ENCODE peak calls at places on chromosomes 13 and 19, in six cellular contexts. One of them, this sample, is unnamed.

GRCh38 chr13:74132768-74133656 is 1.2 kb downstream of the KLF12 start:
- DNase-seq in fibroblast of the aortic adventitia: no peak
- DNase-seq in foreskin fibroblast: peak
- DNase-seq in thyroid gland: peak
- DNase-seq in transverse colon: peak
- DNase-seq in neural progenitor cell: peak
- DNase-seq in this sample: peak

GRCh38 chr19:4636151-4636717 is 3.1 kb upstream of the TNFAIP8L1 start:
- DNase-seq in neural progenitor cell: peak
- DNase-seq in transverse colon: peak
- DNase-seq in fibroblast of the aortic adventitia: peak
- DNase-seq in thyroid gland: peak
- DNase-seq in foreskin fibroblast: peak
- DNase-seq in this sample: peak

GRCh38 chr13:75812751-75813181 is 176.6 kb downstream of the LMO7 start:
- DNase-seq in foreskin fibroblast: no peak
- DNase-seq in neural progenitor cell: no peak
- DNase-seq in transverse colon: no peak
- DNase-seq in thyroid gland: no peak
- DNase-seq in fibroblast of the aortic adventitia: peak
- DNase-seq in this sample: no peak

GRCh38 chr19:46977548-46977947 is 42.1 kb upstream of the NPAS1 start:
- DNase-seq in foreskin fibroblast: peak
- DNase-seq in transverse colon: no peak
- DNase-seq in fibroblast of the aortic adventitia: no peak
- DNase-seq in thyroid gland: no peak
- DNase-seq in neural progenitor cell: no peak
- DNase-seq in this sample: peak

GRCh38 chr19:5950744-5951143 is 27.2 kb downstream of the RANBP3 start:
- DNase-seq in fibroblast of the aortic adventitia: no peak
- DNase-seq in foreskin fibroblast: no peak
- DNase-seq in thyroid gland: no peak
- DNase-seq in neural progenitor cell: peak
- DNase-seq in transverse colon: no peak
- DNase-seq in this sample: no peak

GRCh38 chr13:110882972-110883371 is 31.9 kb downstream of the ANKRD10 start:
- DNase-seq in neural progenitor cell: no peak
- DNase-seq in transverse colon: no peak
- DNase-seq in thyroid gland: no peak
- DNase-seq in foreskin fibroblast: peak
- DNase-seq in fibroblast of the aortic adventitia: no peak
- DNase-seq in this sample: peak

GRCh38 chr19:3984584-3984907 is 717 bp downstream of the EEF2 start:
- DNase-seq in transverse colon: no peak
- DNase-seq in fibroblast of the aortic adventitia: no peak
- DNase-seq in neural progenitor cell: no peak
- DNase-seq in foreskin fibroblast: no peak
- DNase-seq in thyroid gland: no peak
- DNase-seq in this sample: no peak

GRCh38 chr13:46405457-46405856 is 18.4 kb upstream of the RUBCNL start:
- DNase-seq in thyroid gland: no peak
- DNase-seq in fibroblast of the aortic adventitia: no peak
- DNase-seq in transverse colon: no peak
- DNase-seq in neural progenitor cell: no peak
- DNase-seq in foreskin fibroblast: no peak
- DNase-seq in this sample: no peak

GRCh38 chr13:50691176-50691681 is 152.3 kb downstream of the DLEU7 start:
- DNase-seq in neural progenitor cell: no peak
- DNase-seq in foreskin fibroblast: no peak
- DNase-seq in transverse colon: no peak
- DNase-seq in thyroid gland: no peak
- DNase-seq in fibroblast of the aortic adventitia: peak
- DNase-seq in this sample: no peak

GRCh38 chr19:50649433-50650391 is at the start of gene C19orf81:
- DNase-seq in foreskin fibroblast: no peak
- DNase-seq in fibroblast of the aortic adventitia: no peak
- DNase-seq in transverse colon: no peak
- DNase-seq in thyroid gland: no peak
- DNase-seq in neural progenitor cell: peak
- DNase-seq in this sample: no peak

GRCh38 chr19:30074741-30075460 is 132.9 kb downstream of the URI1 start:
- DNase-seq in thyroid gland: no peak
- DNase-seq in neural progenitor cell: no peak
- DNase-seq in foreskin fibroblast: no peak
- DNase-seq in fibroblast of the aortic adventitia: no peak
- DNase-seq in transverse colon: no peak
- DNase-seq in this sample: no peak

GRCh38 chr13:111895896-111896821 is 170.8 kb upstream of the SOX1 start:
- DNase-seq in thyroid gland: no peak
- DNase-seq in neural progenitor cell: no peak
- DNase-seq in fibroblast of the aortic adventitia: no peak
- DNase-seq in foreskin fibroblast: no peak
- DNase-seq in transverse colon: no peak
- DNase-seq in this sample: no peak

GRCh38 chr13:112733112-112733511 is 43.3 kb downstream of the ATP11A start:
- DNase-seq in thyroid gland: no peak
- DNase-seq in transverse colon: no peak
- DNase-seq in neural progenitor cell: peak
- DNase-seq in fibroblast of the aortic adventitia: no peak
- DNase-seq in foreskin fibroblast: no peak
- DNase-seq in this sample: no peak

GRCh38 chr19:57279418-57280164 is 694 bp upstream of the ZNF460 start:
- DNase-seq in neural progenitor cell: peak
- DNase-seq in fibroblast of the aortic adventitia: peak
- DNase-seq in thyroid gland: peak
- DNase-seq in transverse colon: peak
- DNase-seq in foreskin fibroblast: peak
- DNase-seq in this sample: peak

GRCh38 chr19:35120898-35121297 is 5.3 kb downstream of the FXYD3 start:
- DNase-seq in fibroblast of the aortic adventitia: peak
- DNase-seq in thyroid gland: no peak
- DNase-seq in foreskin fibroblast: no peak
- DNase-seq in transverse colon: peak
- DNase-seq in neural progenitor cell: no peak
- DNase-seq in this sample: no peak

GRCh38 chr19:18780631-18781030 is 10.5 kb downstream of the COMP start:
- DNase-seq in foreskin fibroblast: no peak
- DNase-seq in thyroid gland: no peak
- DNase-seq in neural progenitor cell: peak
- DNase-seq in transverse colon: no peak
- DNase-seq in fibroblast of the aortic adventitia: no peak
- DNase-seq in this sample: no peak

GRCh38 chr19:42254850-42255765 is at the start of gene ERF:
- DNase-seq in fibroblast of the aortic adventitia: peak
- DNase-seq in thyroid gland: peak
- DNase-seq in neural progenitor cell: peak
- DNase-seq in foreskin fibroblast: peak
- DNase-seq in transverse colon: peak
- DNase-seq in this sample: peak

GRCh38 chr13:48493851-48494250 is 39.0 kb downstream of the RCBTB2 start:
- DNase-seq in thyroid gland: no peak
- DNase-seq in foreskin fibroblast: peak
- DNase-seq in transverse colon: no peak
- DNase-seq in neural progenitor cell: no peak
- DNase-seq in fibroblast of the aortic adventitia: peak
- DNase-seq in this sample: peak

GRCh38 chr13:73676550-73677040 is 457.6 kb downstream of the KLF12 start:
- DNase-seq in transverse colon: no peak
- DNase-seq in thyroid gland: no peak
- DNase-seq in foreskin fibroblast: no peak
- DNase-seq in neural progenitor cell: no peak
- DNase-seq in fibroblast of the aortic adventitia: no peak
- DNase-seq in this sample: no peak

GRCh38 chr13:40975441-40975840 is 43.7 kb downstream of the ELF1 start:
- DNase-seq in transverse colon: no peak
- DNase-seq in foreskin fibroblast: no peak
- DNase-seq in fibroblast of the aortic adventitia: no peak
- DNase-seq in thyroid gland: no peak
- DNase-seq in neural progenitor cell: no peak
- DNase-seq in this sample: no peak

GRCh38 chr13:40973409-40973808 is 45.7 kb downstream of the ELF1 start:
- DNase-seq in transverse colon: no peak
- DNase-seq in foreskin fibroblast: no peak
- DNase-seq in fibroblast of the aortic adventitia: no peak
- DNase-seq in neural progenitor cell: no peak
- DNase-seq in thyroid gland: no peak
- DNase-seq in this sample: no peak

GRCh38 chr13:40971321-40971720 is 47.8 kb downstream of the ELF1 start:
- DNase-seq in fibroblast of the aortic adventitia: peak
- DNase-seq in thyroid gland: peak
- DNase-seq in transverse colon: no peak
- DNase-seq in neural progenitor cell: no peak
- DNase-seq in foreskin fibroblast: no peak
- DNase-seq in this sample: no peak

GRCh38 chr13:40970803-40971202 is 48.3 kb downstream of the ELF1 start:
- DNase-seq in transverse colon: no peak
- DNase-seq in thyroid gland: no peak
- DNase-seq in neural progenitor cell: no peak
- DNase-seq in foreskin fibroblast: no peak
- DNase-seq in fibroblast of the aortic adventitia: no peak
- DNase-seq in this sample: no peak

DNA sequence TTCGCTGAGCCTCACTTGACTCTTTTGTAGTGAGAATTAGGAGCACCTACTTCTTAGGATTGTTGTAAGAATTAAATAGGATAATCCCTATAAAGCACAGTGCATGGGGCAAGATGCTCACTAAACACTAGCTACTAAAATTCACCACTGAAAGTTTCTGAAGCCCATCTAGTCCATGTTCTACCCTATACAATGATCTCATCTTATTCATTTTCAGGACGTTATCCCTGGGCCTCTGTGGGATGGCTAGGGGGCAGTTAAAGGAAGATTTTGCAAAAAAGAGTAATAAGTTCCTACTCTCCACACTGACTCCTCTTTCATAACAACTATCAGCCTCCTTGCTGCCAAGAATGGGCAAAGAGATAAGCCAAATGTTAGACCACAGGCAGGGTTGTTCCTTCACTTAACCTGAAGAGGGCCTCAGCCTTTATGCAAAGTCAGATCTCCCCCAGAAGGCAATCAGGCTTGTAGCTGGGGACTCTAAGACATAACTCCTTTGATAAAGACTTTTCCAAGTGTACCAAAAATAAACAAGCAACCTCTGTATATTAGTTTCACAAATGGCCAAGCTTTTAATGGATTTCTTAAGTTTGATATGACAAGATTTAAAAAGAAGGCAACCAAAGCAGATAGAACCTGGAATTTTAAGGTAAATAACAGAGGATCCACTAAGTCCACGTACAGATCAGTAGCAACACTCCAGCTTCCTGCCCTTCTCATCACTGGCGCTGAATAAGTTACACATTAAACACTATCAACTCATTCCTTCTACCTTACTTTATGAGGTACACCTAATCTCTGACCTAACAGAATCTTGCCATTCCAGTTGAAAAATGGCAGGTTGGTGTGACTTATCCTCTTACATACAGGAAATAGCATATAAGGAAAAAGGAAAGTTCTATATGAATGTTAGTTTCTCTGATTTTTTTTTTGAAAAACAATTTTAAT is 44.4 kb downstream of the ELF1 start:
- DNase-seq in transverse colon: peak
- DNase-seq in fibroblast of the aortic adventitia: peak
- DNase-seq in foreskin fibroblast: peak
- DNase-seq in thyroid gland: no peak
- DNase-seq in neural progenitor cell: peak
- DNase-seq in this sample: peak
- H3K4me3 ChIP-seq in transverse colon: no peak
- H3K4me3 ChIP-seq in fibroblast of the aortic adventitia: no peak
- H3K4me3 ChIP-seq in foreskin fibroblast: no peak
- H3K4me3 ChIP-seq in thyroid gland: no peak
- H3K4me3 ChIP-seq in neural progenitor cell: no peak
- H3K4me3 ChIP-seq in this sample: no peak

DNA sequence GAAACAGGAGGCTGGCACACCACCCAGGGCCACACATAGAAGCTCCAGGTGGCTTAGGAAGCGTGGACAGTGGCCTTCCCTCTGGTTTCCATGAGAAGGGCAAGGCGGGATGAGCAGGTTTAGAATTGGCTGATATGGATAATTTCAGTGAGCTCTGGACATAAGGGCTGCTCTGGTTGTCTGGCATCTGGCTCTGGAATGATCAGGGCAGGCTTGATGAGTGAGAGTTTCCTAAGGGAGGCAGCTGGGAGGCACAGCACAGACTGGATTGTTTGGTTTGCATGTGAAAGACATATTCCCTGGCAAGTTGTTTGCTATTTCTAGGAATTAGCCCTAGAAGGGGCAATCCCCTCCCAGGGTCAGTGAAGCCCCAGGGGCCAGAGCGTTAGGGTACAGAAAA is 129.5 kb downstream of the ATP8A2 start:
- DNase-seq in neural progenitor cell: no peak
- DNase-seq in foreskin fibroblast: no peak
- DNase-seq in fibroblast of the aortic adventitia: no peak
- DNase-seq in transverse colon: no peak
- DNase-seq in thyroid gland: no peak
- DNase-seq in this sample: no peak
- TF ChIP-seq CTCF in neural progenitor cell: no peak
- TF ChIP-seq CTCF in foreskin fibroblast: no peak
- TF ChIP-seq CTCF in fibroblast of the aortic adventitia: no peak
- TF ChIP-seq CTCF in transverse colon: no peak
- TF ChIP-seq CTCF in thyroid gland: no peak
- TF ChIP-seq CTCF in this sample: no peak

DNA sequence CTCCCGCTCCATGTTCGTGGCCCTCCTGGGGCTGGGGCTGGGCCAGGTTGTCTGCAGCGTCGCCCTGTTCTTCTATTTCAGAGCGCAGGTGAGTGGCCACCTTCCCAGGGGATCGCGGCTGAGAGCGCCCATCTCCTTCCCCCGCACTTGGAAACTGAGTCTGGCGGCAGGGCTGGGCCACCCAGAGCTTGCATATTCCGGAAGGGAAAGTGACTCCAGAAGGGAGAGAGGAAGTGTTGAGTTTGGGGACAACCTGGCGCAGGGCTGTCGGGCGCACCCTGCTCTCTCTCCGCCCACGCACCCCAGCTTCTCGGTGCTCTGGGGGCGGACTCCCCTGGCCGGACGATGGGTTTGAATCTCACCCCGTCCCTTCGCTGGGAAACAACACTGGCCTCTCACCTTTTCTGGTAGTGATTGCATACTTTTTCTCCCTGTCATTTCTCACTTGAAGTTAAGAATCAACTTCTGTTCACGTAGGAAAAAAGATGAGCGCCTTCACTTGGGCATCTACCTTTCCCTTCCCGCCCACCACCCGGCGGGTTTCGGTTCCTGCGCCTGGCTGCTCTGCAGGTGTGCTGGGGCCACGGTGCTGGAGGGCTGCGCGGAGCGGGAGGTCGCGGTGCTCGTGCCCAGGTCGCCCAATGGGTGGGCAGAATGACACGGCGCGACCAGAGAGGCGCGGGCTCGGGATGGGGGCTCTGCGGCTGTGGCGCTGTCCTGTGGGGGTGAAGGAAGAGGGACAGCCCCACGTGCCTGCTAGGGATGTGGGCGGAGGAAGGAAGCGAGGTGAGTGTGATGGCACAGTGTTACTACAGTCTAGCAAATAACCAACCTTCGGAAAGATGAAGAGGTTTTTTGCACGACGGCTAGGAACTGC is 721 bp downstream of the TNFSF11 start:
- DNase-seq in neural progenitor cell: peak
- DNase-seq in transverse colon: no peak
- DNase-seq in foreskin fibroblast: no peak
- DNase-seq in thyroid gland: no peak
- DNase-seq in fibroblast of the aortic adventitia: no peak
- DNase-seq in this sample: no peak
- H3K4me3 ChIP-seq in neural progenitor cell: peak
- H3K4me3 ChIP-seq in transverse colon: peak
- H3K4me3 ChIP-seq in foreskin fibroblast: no peak
- H3K4me3 ChIP-seq in thyroid gland: no peak
- H3K4me3 ChIP-seq in fibroblast of the aortic adventitia: peak
- H3K4me3 ChIP-seq in this sample: no peak

GRCh38 chr13:98773053-98773452 is 20.6 kb upstream of the SLC15A1 start:
- DNase-seq in neural progenitor cell: no peak
- DNase-seq in thyroid gland: no peak
- DNase-seq in fibroblast of the aortic adventitia: no peak
- DNase-seq in foreskin fibroblast: no peak
- DNase-seq in transverse colon: no peak
- DNase-seq in this sample: no peak
- TF ChIP-seq CTCF in neural progenitor cell: peak
- TF ChIP-seq CTCF in thyroid gland: no peak
- TF ChIP-seq CTCF in fibroblast of the aortic adventitia: no peak
- TF ChIP-seq CTCF in foreskin fibroblast: no peak
- TF ChIP-seq CTCF in transverse colon: no peak
- TF ChIP-seq CTCF in this sample: no peak